ENCODE peak calls at places on chromosomes 1 and 21, in five cellular contexts. T is EH, O is foreskin fibroblast, Q is hypothalamus, M is A172. I is an unnamed sample.

GRCh38 chr1:11746795-11747487 is 11.0 kb downstream of the AGTRAP start:
- DNase-seq in M (no peak), O (no peak), T (no peak), Q (no peak), I (no peak)

GRCh38 chr1:223765036-223765718 is 52.8 kb downstream of the CAPN2 start:
- DNase-seq in O (no peak), T (peak), M (no peak), Q (peak), I (peak)

GRCh38 chr1:200528838-200529565 is 91.5 kb downstream of the KIF14 start:
- DNase-seq in T (no peak), M (no peak), O (no peak), Q (no peak), I (no peak)

GRCh38 chr1:244444854-244445253 is 6.9 kb downstream of the ADSS2 start:
- DNase-seq in M (no peak), T (peak), Q (no peak), O (no peak), I (no peak)

GRCh38 chr1:104648269-104648691 is 898.6 kb downstream of the AMY1C start:
- DNase-seq in Q (no peak), M (peak), O (no peak), T (no peak), I (peak)

GRCh38 chr21:38297193-38297592 is 40.4 kb downstream of the KCNJ15 start:
- DNase-seq in M (peak), T (peak), Q (no peak), O (peak), I (peak)

GRCh38 chr1:161215079-161215478 is at the start of gene FCER1G:
- DNase-seq in O (no peak), Q (no peak), T (no peak), M (no peak), I (no peak)

GRCh38 chr1:234125283-234125682 is 220.8 kb downstream of the SLC35F3 start:
- DNase-seq in Q (no peak), T (peak), O (no peak), M (peak), I (no peak)

GRCh38 chr21:14736162-14736561 is 190.0 kb upstream of the SAMSN1 start:
- DNase-seq in Q (no peak), O (no peak), T (no peak), M (no peak), I (no peak)

GRCh38 chr1:182217071-182217470 is 155.6 kb upstream of the ZNF648 start:
- DNase-seq in T (peak), Q (no peak), O (peak), M (no peak), I (peak)

GRCh38 chr1:205920159-205920558 is 23.1 kb downstream of the SLC26A9 start:
- DNase-seq in Q (peak), T (peak), M (no peak), O (no peak), I (no peak)

GRCh38 chr1:156752843-156753486 is 1.5 kb upstream of the HDGF start:
- DNase-seq in M (no peak), Q (no peak), O (no peak), T (peak), I (peak)

GRCh38 chr1:156821801-156822200 is 5.2 kb upstream of the SH2D2A start:
- DNase-seq in Q (no peak), M (no peak), T (peak), O (peak), I (peak)

GRCh38 chr21:37546949-37547614 is 180.5 kb downstream of the DYRK1A start:
- DNase-seq in T (peak), Q (no peak), O (peak), M (peak), I (no peak)

GRCh38 chr1:7644906-7645750 is 126.0 kb upstream of the VAMP3 start:
- DNase-seq in O (no peak), Q (peak), T (no peak), M (peak), I (no peak)

GRCh38 chr1:176225911-176226310 is 18.8 kb upstream of the COP1 start:
- DNase-seq in M (no peak), Q (no peak), T (no peak), O (no peak), I (no peak)

GRCh38 chr1:201456499-201457309 is 12.3 kb downstream of the PHLDA3 start:
- DNase-seq in T (peak), O (peak), Q (no peak), M (peak), I (peak)